ENCODE peak calls at places on chromosomes 1 and 21, in eight cellular contexts. One of them, this sample, is unnamed.

GRCh38 chr1:2982615-2983318 is 38.5 kb upstream of the ACTRT2 start:
- DNase-seq in M059J: no peak
- DNase-seq in GM20000: no peak
- DNase-seq in stimulated activated CD8-positive, alpha-beta memory T cell treated with anti-CD3 and anti-CD28 coated beads, Interleukin-4, amount 100 ng/mL, for 1 hour: no peak
- DNase-seq in upper lobe of right lung: peak; percentile 53
- DNase-seq in HEK293T: no peak
- DNase-seq in T47D: no peak
- DNase-seq in activated CD4-positive, alpha-beta T cell treated with anti-CD3 and anti-CD28 coated beads, Interleukin-2, amount 50 U/mL, for 1 hour: no peak
- DNase-seq in this sample: peak; percentile 54

GRCh38 chr1:46410156-46411009 is 16.3 kb downstream of the FAAH start:
- DNase-seq in upper lobe of right lung: no peak
- DNase-seq in GM20000: no peak
- DNase-seq in activated CD4-positive, alpha-beta T cell treated with anti-CD3 and anti-CD28 coated beads, Interleukin-2, amount 50 U/mL, for 1 hour: no peak
- DNase-seq in M059J: peak; percentile 22
- DNase-seq in stimulated activated CD8-positive, alpha-beta memory T cell treated with anti-CD3 and anti-CD28 coated beads, Interleukin-4, amount 100 ng/mL, for 1 hour: no peak
- DNase-seq in T47D: no peak
- DNase-seq in HEK293T: no peak
- DNase-seq in this sample: no peak

GRCh38 chr1:111841189-111841588 is 85.5 kb downstream of the DDX20 start:
- DNase-seq in M059J: no peak
- DNase-seq in HEK293T: no peak
- DNase-seq in GM20000: no peak
- DNase-seq in activated CD4-positive, alpha-beta T cell treated with anti-CD3 and anti-CD28 coated beads, Interleukin-2, amount 50 U/mL, for 1 hour: no peak
- DNase-seq in stimulated activated CD8-positive, alpha-beta memory T cell treated with anti-CD3 and anti-CD28 coated beads, Interleukin-4, amount 100 ng/mL, for 1 hour: no peak
- DNase-seq in upper lobe of right lung: no peak
- DNase-seq in T47D: no peak
- DNase-seq in this sample: no peak

GRCh38 chr1:218336353-218336752 is 8.8 kb upstream of the TGFB2 start:
- DNase-seq in HEK293T: no peak
- DNase-seq in T47D: peak; percentile 47
- DNase-seq in activated CD4-positive, alpha-beta T cell treated with anti-CD3 and anti-CD28 coated beads, Interleukin-2, amount 50 U/mL, for 1 hour: no peak
- DNase-seq in M059J: no peak
- DNase-seq in upper lobe of right lung: no peak
- DNase-seq in stimulated activated CD8-positive, alpha-beta memory T cell treated with anti-CD3 and anti-CD28 coated beads, Interleukin-4, amount 100 ng/mL, for 1 hour: no peak
- DNase-seq in GM20000: no peak
- DNase-seq in this sample: no peak

GRCh38 chr21:43825610-43825935 is 36.2 kb downstream of the RRP1 start:
- DNase-seq in activated CD4-positive, alpha-beta T cell treated with anti-CD3 and anti-CD28 coated beads, Interleukin-2, amount 50 U/mL, for 1 hour: no peak
- DNase-seq in stimulated activated CD8-positive, alpha-beta memory T cell treated with anti-CD3 and anti-CD28 coated beads, Interleukin-4, amount 100 ng/mL, for 1 hour: no peak
- DNase-seq in M059J: no peak
- DNase-seq in HEK293T: no peak
- DNase-seq in GM20000: no peak
- DNase-seq in T47D: no peak
- DNase-seq in upper lobe of right lung: no peak
- DNase-seq in this sample: no peak

GRCh38 chr1:186985889-186986491 is 157.2 kb downstream of the PLA2G4A start:
- DNase-seq in activated CD4-positive, alpha-beta T cell treated with anti-CD3 and anti-CD28 coated beads, Interleukin-2, amount 50 U/mL, for 1 hour: no peak
- DNase-seq in upper lobe of right lung: no peak
- DNase-seq in M059J: peak; percentile 62
- DNase-seq in HEK293T: peak; percentile 55
- DNase-seq in stimulated activated CD8-positive, alpha-beta memory T cell treated with anti-CD3 and anti-CD28 coated beads, Interleukin-4, amount 100 ng/mL, for 1 hour: no peak
- DNase-seq in GM20000: peak; percentile 24
- DNase-seq in T47D: peak; percentile 78
- DNase-seq in this sample: no peak

GRCh38 chr1:23529146-23530088 is 1.6 kb downstream of the E2F2 start:
- DNase-seq in activated CD4-positive, alpha-beta T cell treated with anti-CD3 and anti-CD28 coated beads, Interleukin-2, amount 50 U/mL, for 1 hour: no peak
- DNase-seq in stimulated activated CD8-positive, alpha-beta memory T cell treated with anti-CD3 and anti-CD28 coated beads, Interleukin-4, amount 100 ng/mL, for 1 hour: no peak
- DNase-seq in HEK293T: no peak
- DNase-seq in M059J: peak; percentile 41
- DNase-seq in upper lobe of right lung: no peak
- DNase-seq in GM20000: no peak
- DNase-seq in T47D: peak; percentile 22
- DNase-seq in this sample: no peak

GRCh38 chr1:70706381-70707173 is 295.5 kb downstream of the CTH start:
- DNase-seq in stimulated activated CD8-positive, alpha-beta memory T cell treated with anti-CD3 and anti-CD28 coated beads, Interleukin-4, amount 100 ng/mL, for 1 hour: no peak
- DNase-seq in T47D: no peak
- DNase-seq in upper lobe of right lung: peak; percentile 60
- DNase-seq in M059J: peak; percentile 9
- DNase-seq in activated CD4-positive, alpha-beta T cell treated with anti-CD3 and anti-CD28 coated beads, Interleukin-2, amount 50 U/mL, for 1 hour: no peak
- DNase-seq in GM20000: no peak
- DNase-seq in HEK293T: no peak
- DNase-seq in this sample: no peak

GRCh38 chr1:21680381-21680780 is 11.2 kb upstream of the RAP1GAP start:
- DNase-seq in GM20000: no peak
- DNase-seq in activated CD4-positive, alpha-beta T cell treated with anti-CD3 and anti-CD28 coated beads, Interleukin-2, amount 50 U/mL, for 1 hour: no peak
- DNase-seq in upper lobe of right lung: no peak
- DNase-seq in M059J: no peak
- DNase-seq in HEK293T: no peak
- DNase-seq in T47D: no peak
- DNase-seq in stimulated activated CD8-positive, alpha-beta memory T cell treated with anti-CD3 and anti-CD28 coated beads, Interleukin-4, amount 100 ng/mL, for 1 hour: no peak
- DNase-seq in this sample: no peak

GRCh38 chr1:109668123-109668800 is 405 bp downstream of the GSTM2 start:
- DNase-seq in stimulated activated CD8-positive, alpha-beta memory T cell treated with anti-CD3 and anti-CD28 coated beads, Interleukin-4, amount 100 ng/mL, for 1 hour: no peak
- DNase-seq in M059J: no peak
- DNase-seq in GM20000: no peak
- DNase-seq in T47D: no peak
- DNase-seq in HEK293T: peak; percentile 10
- DNase-seq in activated CD4-positive, alpha-beta T cell treated with anti-CD3 and anti-CD28 coated beads, Interleukin-2, amount 50 U/mL, for 1 hour: no peak
- DNase-seq in upper lobe of right lung: no peak
- DNase-seq in this sample: no peak

GRCh38 chr1:18118491-18118890 is 10.9 kb downstream of the IGSF21 start:
- DNase-seq in T47D: no peak
- DNase-seq in stimulated activated CD8-positive, alpha-beta memory T cell treated with anti-CD3 and anti-CD28 coated beads, Interleukin-4, amount 100 ng/mL, for 1 hour: no peak
- DNase-seq in upper lobe of right lung: no peak
- DNase-seq in GM20000: no peak
- DNase-seq in HEK293T: no peak
- DNase-seq in activated CD4-positive, alpha-beta T cell treated with anti-CD3 and anti-CD28 coated beads, Interleukin-2, amount 50 U/mL, for 1 hour: no peak
- DNase-seq in M059J: no peak
- DNase-seq in this sample: no peak

GRCh38 chr1:30840904-30841598 is 67.5 kb downstream of the SDC3 start:
- DNase-seq in activated CD4-positive, alpha-beta T cell treated with anti-CD3 and anti-CD28 coated beads, Interleukin-2, amount 50 U/mL, for 1 hour: no peak
- DNase-seq in T47D: no peak
- DNase-seq in HEK293T: no peak
- DNase-seq in stimulated activated CD8-positive, alpha-beta memory T cell treated with anti-CD3 and anti-CD28 coated beads, Interleukin-4, amount 100 ng/mL, for 1 hour: no peak
- DNase-seq in M059J: peak; percentile 42
- DNase-seq in upper lobe of right lung: peak; percentile 71
- DNase-seq in GM20000: no peak
- DNase-seq in this sample: no peak

GRCh38 chr1:68322837-68323687 is 90.7 kb upstream of the WLS start:
- DNase-seq in T47D: no peak
- DNase-seq in activated CD4-positive, alpha-beta T cell treated with anti-CD3 and anti-CD28 coated beads, Interleukin-2, amount 50 U/mL, for 1 hour: no peak
- DNase-seq in HEK293T: no peak
- DNase-seq in M059J: peak; percentile 96
- DNase-seq in GM20000: no peak
- DNase-seq in stimulated activated CD8-positive, alpha-beta memory T cell treated with anti-CD3 and anti-CD28 coated beads, Interleukin-4, amount 100 ng/mL, for 1 hour: no peak
- DNase-seq in upper lobe of right lung: no peak
- DNase-seq in this sample: no peak

GRCh38 chr1:219963432-219963831 is 35.1 kb upstream of the SLC30A10 start:
- DNase-seq in activated CD4-positive, alpha-beta T cell treated with anti-CD3 and anti-CD28 coated beads, Interleukin-2, amount 50 U/mL, for 1 hour: no peak
- DNase-seq in T47D: peak; percentile 68
- DNase-seq in GM20000: no peak
- DNase-seq in upper lobe of right lung: no peak
- DNase-seq in stimulated activated CD8-positive, alpha-beta memory T cell treated with anti-CD3 and anti-CD28 coated beads, Interleukin-4, amount 100 ng/mL, for 1 hour: no peak
- DNase-seq in HEK293T: no peak
- DNase-seq in M059J: no peak
- DNase-seq in this sample: no peak

GRCh38 chr1:42801832-42802483 is 15.0 kb upstream of the ERMAP start:
- DNase-seq in HEK293T: no peak
- DNase-seq in GM20000: no peak
- DNase-seq in T47D: no peak
- DNase-seq in M059J: no peak
- DNase-seq in stimulated activated CD8-positive, alpha-beta memory T cell treated with anti-CD3 and anti-CD28 coated beads, Interleukin-4, amount 100 ng/mL, for 1 hour: no peak
- DNase-seq in activated CD4-positive, alpha-beta T cell treated with anti-CD3 and anti-CD28 coated beads, Interleukin-2, amount 50 U/mL, for 1 hour: no peak
- DNase-seq in upper lobe of right lung: no peak
- DNase-seq in this sample: no peak

GRCh38 chr1:8667869-8668595 is 149.4 kb downstream of the RERE start:
- DNase-seq in upper lobe of right lung: no peak
- DNase-seq in GM20000: no peak
- DNase-seq in stimulated activated CD8-positive, alpha-beta memory T cell treated with anti-CD3 and anti-CD28 coated beads, Interleukin-4, amount 100 ng/mL, for 1 hour: no peak
- DNase-seq in activated CD4-positive, alpha-beta T cell treated with anti-CD3 and anti-CD28 coated beads, Interleukin-2, amount 50 U/mL, for 1 hour: no peak
- DNase-seq in M059J: peak; percentile 90
- DNase-seq in T47D: no peak
- DNase-seq in HEK293T: no peak
- DNase-seq in this sample: no peak

GRCh38 chr1:67683736-67684525 is 1.1 kb upstream of the GADD45A start:
- DNase-seq in GM20000: peak; percentile 28
- DNase-seq in HEK293T: no peak
- DNase-seq in activated CD4-positive, alpha-beta T cell treated with anti-CD3 and anti-CD28 coated beads, Interleukin-2, amount 50 U/mL, for 1 hour: no peak
- DNase-seq in M059J: peak; percentile 35
- DNase-seq in upper lobe of right lung: no peak
- DNase-seq in stimulated activated CD8-positive, alpha-beta memory T cell treated with anti-CD3 and anti-CD28 coated beads, Interleukin-4, amount 100 ng/mL, for 1 hour: no peak
- DNase-seq in T47D: no peak
- DNase-seq in this sample: peak; percentile 76

GRCh38 chr1:27366411-27367159 is at the start of gene MAP3K6:
- DNase-seq in GM20000: peak; percentile 79
- DNase-seq in activated CD4-positive, alpha-beta T cell treated with anti-CD3 and anti-CD28 coated beads, Interleukin-2, amount 50 U/mL, for 1 hour: peak; percentile 17
- DNase-seq in HEK293T: peak; percentile 73
- DNase-seq in T47D: peak; percentile 83
- DNase-seq in stimulated activated CD8-positive, alpha-beta memory T cell treated with anti-CD3 and anti-CD28 coated beads, Interleukin-4, amount 100 ng/mL, for 1 hour: no peak
- DNase-seq in upper lobe of right lung: peak; percentile 96
- DNase-seq in M059J: peak; percentile 90
- DNase-seq in this sample: peak; percentile 78

GRCh38 chr1:20342294-20343148 is 51.8 kb downstream of the VWA5B1 start:
- DNase-seq in GM20000: no peak
- DNase-seq in upper lobe of right lung: no peak
- DNase-seq in stimulated activated CD8-positive, alpha-beta memory T cell treated with anti-CD3 and anti-CD28 coated beads, Interleukin-4, amount 100 ng/mL, for 1 hour: no peak
- DNase-seq in activated CD4-positive, alpha-beta T cell treated with anti-CD3 and anti-CD28 coated beads, Interleukin-2, amount 50 U/mL, for 1 hour: no peak
- DNase-seq in HEK293T: no peak
- DNase-seq in T47D: no peak
- DNase-seq in M059J: no peak
- DNase-seq in this sample: peak; percentile 55

GRCh38 chr1:153801028-153801625 is 25.9 kb downstream of the SLC27A3 start:
- DNase-seq in upper lobe of right lung: peak; percentile 49
- DNase-seq in T47D: no peak
- DNase-seq in HEK293T: no peak
- DNase-seq in M059J: no peak
- DNase-seq in stimulated activated CD8-positive, alpha-beta memory T cell treated with anti-CD3 and anti-CD28 coated beads, Interleukin-4, amount 100 ng/mL, for 1 hour: no peak
- DNase-seq in activated CD4-positive, alpha-beta T cell treated with anti-CD3 and anti-CD28 coated beads, Interleukin-2, amount 50 U/mL, for 1 hour: no peak
- DNase-seq in GM20000: no peak
- DNase-seq in this sample: no peak

GRCh38 chr1:41846595-41846994 is 72.1 kb downstream of the HIVEP3 start:
- DNase-seq in HEK293T: no peak
- DNase-seq in activated CD4-positive, alpha-beta T cell treated with anti-CD3 and anti-CD28 coated beads, Interleukin-2, amount 50 U/mL, for 1 hour: no peak
- DNase-seq in upper lobe of right lung: no peak
- DNase-seq in M059J: peak; percentile 75
- DNase-seq in GM20000: no peak
- DNase-seq in T47D: no peak
- DNase-seq in stimulated activated CD8-positive, alpha-beta memory T cell treated with anti-CD3 and anti-CD28 coated beads, Interleukin-4, amount 100 ng/mL, for 1 hour: no peak
- DNase-seq in this sample: no peak

GRCh38 chr1:165329104-165329503 is 27.4 kb downstream of the LMX1A start:
- DNase-seq in T47D: no peak
- DNase-seq in GM20000: no peak
- DNase-seq in stimulated activated CD8-positive, alpha-beta memory T cell treated with anti-CD3 and anti-CD28 coated beads, Interleukin-4, amount 100 ng/mL, for 1 hour: no peak
- DNase-seq in HEK293T: no peak
- DNase-seq in activated CD4-positive, alpha-beta T cell treated with anti-CD3 and anti-CD28 coated beads, Interleukin-2, amount 50 U/mL, for 1 hour: no peak
- DNase-seq in M059J: no peak
- DNase-seq in upper lobe of right lung: no peak
- DNase-seq in this sample: no peak

GRCh38 chr21:36707763-36708511 is 9.0 kb downstream of the SIM2 start:
- DNase-seq in activated CD4-positive, alpha-beta T cell treated with anti-CD3 and anti-CD28 coated beads, Interleukin-2, amount 50 U/mL, for 1 hour: no peak
- DNase-seq in M059J: no peak
- DNase-seq in HEK293T: no peak
- DNase-seq in T47D: no peak
- DNase-seq in upper lobe of right lung: peak; percentile 54
- DNase-seq in GM20000: peak; percentile 34
- DNase-seq in stimulated activated CD8-positive, alpha-beta memory T cell treated with anti-CD3 and anti-CD28 coated beads, Interleukin-4, amount 100 ng/mL, for 1 hour: no peak
- DNase-seq in this sample: no peak

GRCh38 chr1:220690140-220691038 is at the start of gene C1orf115:
- DNase-seq in stimulated activated CD8-positive, alpha-beta memory T cell treated with anti-CD3 and anti-CD28 coated beads, Interleukin-4, amount 100 ng/mL, for 1 hour: peak; percentile 42
- DNase-seq in HEK293T: peak; percentile 96
- DNase-seq in M059J: peak; percentile 21
- DNase-seq in GM20000: peak; percentile 80
- DNase-seq in upper lobe of right lung: peak; percentile 89
- DNase-seq in T47D: peak; percentile 91
- DNase-seq in activated CD4-positive, alpha-beta T cell treated with anti-CD3 and anti-CD28 coated beads, Interleukin-2, amount 50 U/mL, for 1 hour: peak; percentile 71
- DNase-seq in this sample: peak; percentile 90

GRCh38 chr1:245091818-245092637 is 62.8 kb upstream of the KIF26B start:
- DNase-seq in HEK293T: no peak
- DNase-seq in M059J: peak; percentile 99
- DNase-seq in activated CD4-positive, alpha-beta T cell treated with anti-CD3 and anti-CD28 coated beads, Interleukin-2, amount 50 U/mL, for 1 hour: no peak
- DNase-seq in upper lobe of right lung: peak; percentile 70
- DNase-seq in stimulated activated CD8-positive, alpha-beta memory T cell treated with anti-CD3 and anti-CD28 coated beads, Interleukin-4, amount 100 ng/mL, for 1 hour: no peak
- DNase-seq in GM20000: no peak
- DNase-seq in T47D: no peak
- DNase-seq in this sample: no peak

GRCh38 chr1:942864-943533 is 16.1 kb downstream of the NOC2L start:
- DNase-seq in M059J: peak; percentile 76
- DNase-seq in HEK293T: no peak
- DNase-seq in activated CD4-positive, alpha-beta T cell treated with anti-CD3 and anti-CD28 coated beads, Interleukin-2, amount 50 U/mL, for 1 hour: no peak
- DNase-seq in T47D: no peak
- DNase-seq in GM20000: no peak
- DNase-seq in stimulated activated CD8-positive, alpha-beta memory T cell treated with anti-CD3 and anti-CD28 coated beads, Interleukin-4, amount 100 ng/mL, for 1 hour: no peak
- DNase-seq in upper lobe of right lung: no peak
- DNase-seq in this sample: no peak

GRCh38 chr21:45001134-45002095 is 61.6 kb downstream of the SLX9 start:
- DNase-seq in GM20000: no peak
- DNase-seq in stimulated activated CD8-positive, alpha-beta memory T cell treated with anti-CD3 and anti-CD28 coated beads, Interleukin-4, amount 100 ng/mL, for 1 hour: no peak
- DNase-seq in T47D: no peak
- DNase-seq in M059J: peak; percentile 89
- DNase-seq in activated CD4-positive, alpha-beta T cell treated with anti-CD3 and anti-CD28 coated beads, Interleukin-2, amount 50 U/mL, for 1 hour: no peak
- DNase-seq in HEK293T: no peak
- DNase-seq in upper lobe of right lung: peak; percentile 63
- DNase-seq in this sample: peak; percentile 49

GRCh38 chr21:28436286-28436932 is 556.3 kb downstream of the LTN1 start:
- DNase-seq in T47D: no peak
- DNase-seq in HEK293T: no peak
- DNase-seq in upper lobe of right lung: no peak
- DNase-seq in activated CD4-positive, alpha-beta T cell treated with anti-CD3 and anti-CD28 coated beads, Interleukin-2, amount 50 U/mL, for 1 hour: no peak
- DNase-seq in M059J: peak; percentile 76
- DNase-seq in stimulated activated CD8-positive, alpha-beta memory T cell treated with anti-CD3 and anti-CD28 coated beads, Interleukin-4, amount 100 ng/mL, for 1 hour: no peak
- DNase-seq in GM20000: no peak
- DNase-seq in this sample: no peak

GRCh38 chr1:160438320-160438918 is 38.1 kb downstream of the VANGL2 start:
- DNase-seq in T47D: no peak
- DNase-seq in upper lobe of right lung: no peak
- DNase-seq in activated CD4-positive, alpha-beta T cell treated with anti-CD3 and anti-CD28 coated beads, Interleukin-2, amount 50 U/mL, for 1 hour: no peak
- DNase-seq in HEK293T: no peak
- DNase-seq in stimulated activated CD8-positive, alpha-beta memory T cell treated with anti-CD3 and anti-CD28 coated beads, Interleukin-4, amount 100 ng/mL, for 1 hour: no peak
- DNase-seq in GM20000: no peak
- DNase-seq in M059J: no peak
- DNase-seq in this sample: no peak

GRCh38 chr1:168100315-168101002 is 36.3 kb downstream of the GPR161 start:
- DNase-seq in T47D: no peak
- DNase-seq in GM20000: no peak
- DNase-seq in M059J: peak; percentile 48
- DNase-seq in HEK293T: no peak
- DNase-seq in activated CD4-positive, alpha-beta T cell treated with anti-CD3 and anti-CD28 coated beads, Interleukin-2, amount 50 U/mL, for 1 hour: no peak
- DNase-seq in stimulated activated CD8-positive, alpha-beta memory T cell treated with anti-CD3 and anti-CD28 coated beads, Interleukin-4, amount 100 ng/mL, for 1 hour: no peak
- DNase-seq in upper lobe of right lung: no peak
- DNase-seq in this sample: no peak

This sample was measured in activated effector memory CD4-positive, alpha-beta T cell treated with anti-CD3 and anti-CD28 coated beads, Interleukin-2, amount 50 U/mL, for 16 hours.